ENCODE peak calls at places on chromosomes 5 and 9, in ten cellular contexts. H is CD4-positive, alpha-beta memory T cell; N is heart right ventricle; J is ovary; W is keratinocyte; G is sigmoid colon; D is CD4-positive, CD25-positive, alpha-beta regulatory T cell; M is transverse colon; K is mucosa of descending colon; L is tibial nerve. E is an unnamed sample.

GRCh38 chr5:130549884-130550552 is 615.0 kb downstream of the HINT1 start:
- DNase-seq in H (no peak), N (no peak), J (no peak), W (no peak), G (no peak), D (no peak), M (no peak), K (no peak), L (no peak), E (peak; percentile 30)

GRCh38 chr9:85258823-85259370 is 482.9 kb downstream of the AGTPBP1 start:
- DNase-seq in H (no peak), N (peak; percentile 24), J (no peak), W (peak; percentile 49), G (no peak), D (no peak), M (peak; percentile 57), K (peak; percentile 63), L (peak; percentile 66), E (peak; percentile 26)

GRCh38 chr5:40909723-40910122 is 426 bp downstream of the C7 start:
- DNase-seq in H (no peak), N (no peak), J (no peak), W (no peak), G (no peak), D (no peak), M (no peak), K (no peak), L (no peak), E (no peak)

GRCh38 chr5:107337281-107337680 is 333.5 kb downstream of the EFNA5 start:
- DNase-seq in H (no peak), N (no peak), J (no peak), W (peak; percentile 95), G (no peak), D (no peak), M (peak; percentile 14), K (no peak), L (no peak), E (no peak)

GRCh38 chr5:65262094-65262493 is 219.6 kb downstream of the ADAMTS6 start:
- DNase-seq in H (no peak), N (no peak), J (peak; percentile 35), W (no peak), G (no peak), D (no peak), M (no peak), K (no peak), L (no peak), E (peak; percentile 65)

GRCh38 chr5:164097747-164098146 is 592.3 kb downstream of the MAT2B start:
- DNase-seq in H (no peak), N (no peak), J (no peak), W (no peak), G (no peak), D (no peak), M (no peak), K (no peak), L (no peak), E (no peak)

GRCh38 chr9:38380872-38381534 is 11.5 kb upstream of the ALDH1B1 start:
- DNase-seq in H (no peak), N (no peak), J (no peak), W (no peak), G (peak; percentile 42), D (no peak), M (no peak), K (no peak), L (no peak), E (peak; percentile 67)

GRCh38 chr5:92371889-92372235 is 988.7 kb upstream of the ARRDC3 start:
- DNase-seq in H (no peak), N (no peak), J (no peak), W (no peak), G (no peak), D (no peak), M (no peak), K (no peak), L (no peak), E (no peak)

GRCh38 chr9:86669442-86669841 is 277.9 kb downstream of the GAS1 start:
- DNase-seq in H (no peak), N (no peak), J (no peak), W (no peak), G (no peak), D (no peak), M (no peak), K (no peak), L (no peak), E (peak; percentile 21)

GRCh38 chr9:124010303-124010664 is 1.3 kb upstream of the LHX2 start:
- DNase-seq in H (no peak), N (no peak), J (no peak), W (no peak), G (no peak), D (no peak), M (no peak), K (no peak), L (no peak), E (no peak)

GRCh38 chr9:115882911-115883310 is 270.7 kb upstream of the PAPPA start:
- DNase-seq in H (no peak), N (no peak), J (no peak), W (no peak), G (no peak), D (no peak), M (no peak), K (no peak), L (no peak), E (no peak)

GRCh38 chr5:1959911-1960581 is 77.3 kb upstream of the IRX4 start:
- DNase-seq in H (no peak), N (no peak), J (no peak), W (no peak), G (no peak), D (no peak), M (no peak), K (no peak), L (no peak), E (no peak)

GRCh38 chr5:148957591-148958202 is 105.2 kb downstream of the SH3TC2 start:
- DNase-seq in H (peak; percentile 40), N (no peak), J (no peak), W (no peak), G (no peak), D (peak; percentile 7), M (peak; percentile 34), K (peak; percentile 30), L (peak; percentile 37), E (peak; percentile 53)

GRCh38 chr5:154714271-154714986 is 40.7 kb upstream of the LARP1 start:
- DNase-seq in H (no peak), N (no peak), J (no peak), W (no peak), G (no peak), D (no peak), M (peak; percentile 49), K (peak; percentile 37), L (no peak), E (no peak)

GRCh38 chr5:97501965-97502305 is 318.9 kb upstream of the RIOK2 start:
- DNase-seq in H (no peak), N (no peak), J (no peak), W (no peak), G (no peak), D (no peak), M (no peak), K (no peak), L (no peak), E (no peak)

GRCh38 chr9:122228191-122228905 is 409 bp downstream of the LHX6 start:
- DNase-seq in H (no peak), N (no peak), J (no peak), W (no peak), G (no peak), D (no peak), M (no peak), K (no peak), L (no peak), E (peak; percentile 53)

GRCh38 chr5:95731571-95732554 is 727 bp downstream of the RHOBTB3 start:
- DNase-seq in H (peak; percentile 19), N (peak; percentile 66), J (peak; percentile 77), W (no peak), G (peak; percentile 80), D (no peak), M (peak; percentile 56), K (peak; percentile 76), L (peak; percentile 34), E (peak; percentile 77)

GRCh38 chr5:38867071-38867790 is 21.4 kb downstream of the OSMR start:
- DNase-seq in H (no peak), N (no peak), J (no peak), W (no peak), G (no peak), D (no peak), M (no peak), K (no peak), L (no peak), E (no peak)

GRCh38 chr5:134547999-134548626 is 22.6 kb downstream of the JADE2 start:
- DNase-seq in H (no peak), N (no peak), J (no peak), W (no peak), G (no peak), D (no peak), M (no peak), K (no peak), L (no peak), E (no peak)

GRCh38 chr9:125140576-125140975 is 2.8 kb downstream of the SCAI start:
- DNase-seq in H (no peak), N (no peak), J (no peak), W (no peak), G (no peak), D (no peak), M (no peak), K (no peak), L (no peak), E (no peak)
- H3K4me3 ChIP-seq in H (no peak overlapping the region), N (no peak overlapping the region), J (no peak overlapping the region), W (no peak overlapping the region), G (no peak overlapping the region), D (no peak overlapping the region), M (no peak overlapping the region), K (no peak overlapping the region), L (no peak overlapping the region), E (no peak overlapping the region)

GRCh38 chr9:127852829-127853228 is 1.6 kb downstream of the ENG start:
- DNase-seq in H (no peak), N (no peak), J (no peak), W (no peak), G (no peak), D (no peak), M (no peak), K (no peak), L (no peak), E (no peak)
- H3K9me3 ChIP-seq in H (no peaks in the 10 kb centered on the region), N (peaks cover 15% of the 10 kb centered on the region), J (no peaks in the 10 kb centered on the region), W (peaks cover 10% of the 10 kb centered on the region), G (peaks cover 2% of the 10 kb centered on the region), D (peaks cover 19% of the 10 kb centered on the region), M (no peaks in the 10 kb centered on the region), K (peaks cover 13% of the 10 kb centered on the region), L (no peaks in the 10 kb centered on the region), E (no peaks in the 10 kb centered on the region)

GRCh38 chr9:99221623-99222415 is at the start of the genes ALG2 and SEC61B:
- DNase-seq in H (peak; percentile 93), N (peak; percentile 93), J (peak; percentile 96), W (peak; percentile 59), G (peak; percentile 96), D (peak; percentile 89), M (peak; percentile 96), K (peak; percentile 93), L (peak; percentile 93), E (peak; percentile 98)
- H3K4me1 ChIP-seq in H (peaks cover 54% of the 10 kb centered on the region), N (peaks cover 76% of the 10 kb centered on the region), J (peaks cover 9% of the 10 kb centered on the region), W (peaks cover 23% of the 10 kb centered on the region), G (peaks cover 46% of the 10 kb centered on the region), D (peaks cover 44% of the 10 kb centered on the region), M (peaks cover 47% of the 10 kb centered on the region), K (peaks cover 26% of the 10 kb centered on the region), L (peaks cover 25% of the 10 kb centered on the region), E (no peaks in the 10 kb centered on the region)

DNA sequence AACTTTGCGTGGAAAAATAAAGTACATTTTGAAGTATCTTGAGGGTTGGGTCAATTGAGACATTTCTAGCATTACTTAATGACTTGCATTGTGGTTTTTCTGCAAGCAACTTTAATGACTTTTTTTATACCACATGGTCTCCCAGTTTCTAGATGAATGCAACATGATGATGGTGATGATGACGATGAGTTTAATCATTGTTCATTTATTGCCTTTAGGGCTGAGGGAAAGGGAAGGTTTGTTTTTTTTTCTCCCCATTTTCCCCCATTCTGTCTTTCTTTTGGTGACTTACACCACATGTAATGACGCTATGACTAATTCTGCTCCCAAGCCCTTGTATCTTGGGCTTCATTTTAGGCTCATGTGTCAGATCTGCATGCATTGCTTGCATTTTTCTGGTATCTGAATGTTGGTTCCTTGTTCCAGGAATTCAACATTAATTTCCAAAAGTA is 57.7 kb upstream of the NXNL2 start:
- DNase-seq in H (no peak), N (no peak), J (no peak), W (peak; percentile 89), G (no peak), D (no peak), M (no peak), K (no peak), L (no peak), E (no peak)
- H3K4me3 ChIP-seq in H (no peak overlapping the region), N (no peak overlapping the region), J (no peak overlapping the region), W (no peak overlapping the region), G (no peak overlapping the region), D (no peak overlapping the region), M (no peak overlapping the region), K (no peak overlapping the region), L (no peak overlapping the region), E (no peak overlapping the region)